ENCODE peak calls at places on chromosomes 6 and 20, in four cellular contexts. L is dorsolateral prefrontal cortex, V is GM12865, F is Peyer's patch. T is an unnamed sample.
A peak's percentile ranks its signal among the peaks of the same experiment; 100 is the strongest.

GRCh38 chr20:56629464-56630085 is 469 bp downstream of the TFAP2C start:
- DNase-seq in L (no peak), F (no peak), V (no peak), T (no peak)

GRCh38 chr20:51374961-51375360 is 167.6 kb downstream of the NFATC2 start:
- DNase-seq in V (no peak), F (no peak), L (no peak), T (no peak)

GRCh38 chr6:109039795-109040194 is 54.9 kb downstream of the SESN1 start:
- DNase-seq in F (no peak), V (no peak), L (no peak), T (no peak)

GRCh38 chr6:147751232-147751631 is 242.7 kb downstream of the SAMD5 start:
- DNase-seq in F (no peak), L (no peak), V (no peak), T (no peak)

GRCh38 chr20:19815553-19815991 is 57.5 kb downstream of the RIN2 start:
- DNase-seq in V (peak; percentile 36), L (no peak), F (peak; percentile 47), T (peak; percentile 98)

GRCh38 chr20:1185781-1186334 is 1.1 kb upstream of the TMEM74B start:
- DNase-seq in V (peak; percentile 57), L (no peak), F (no peak), T (peak; percentile 61)

GRCh38 chr20:4435671-4436070 is 286.0 kb upstream of the PRND start:
- DNase-seq in L (no peak), F (no peak), V (no peak), T (no peak)

GRCh38 chr20:61407561-61407960 is 155.5 kb downstream of the CDH4 start:
- DNase-seq in L (no peak), F (no peak), V (no peak), T (no peak)

DNA sequence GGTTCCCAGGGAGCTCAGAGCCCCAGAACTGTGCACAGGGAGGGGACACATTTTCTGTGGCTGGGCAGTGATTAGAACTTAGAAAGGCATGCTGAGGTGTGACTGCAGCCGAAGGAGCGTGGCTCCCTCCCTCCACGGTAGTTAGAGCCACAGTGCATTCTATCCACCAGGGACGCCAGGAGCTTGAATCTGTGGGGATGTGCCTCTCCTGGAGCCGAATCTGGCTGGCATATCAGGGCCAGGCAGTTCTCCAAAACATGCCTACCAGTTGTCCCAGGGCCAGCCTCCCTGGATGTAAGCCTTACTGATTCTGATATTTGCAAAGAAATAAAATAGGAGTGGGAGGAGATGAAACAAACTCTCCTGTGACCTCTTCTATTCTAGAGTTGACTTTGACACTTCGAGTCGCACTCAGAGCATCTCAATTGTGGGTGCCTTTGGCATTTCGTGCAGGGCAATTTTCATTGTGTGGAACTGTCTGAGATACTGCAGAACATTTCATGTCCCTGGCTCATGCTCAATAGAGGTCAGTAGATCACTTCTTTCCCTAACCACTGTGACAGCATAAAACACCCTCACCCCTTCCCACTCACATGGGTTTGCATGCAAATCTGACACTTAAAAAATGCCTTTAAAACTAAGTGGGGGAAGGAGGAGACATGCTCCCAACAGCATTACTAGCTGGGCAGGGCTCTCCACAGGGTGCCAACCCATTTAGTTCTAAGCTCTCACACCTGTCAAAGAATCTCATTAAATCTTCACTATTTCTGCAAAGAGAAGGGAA is 379.0 kb downstream of the PREX1 start:
- DNase-seq in L (peak; percentile 39), F (no peak), V (no peak), T (no peak)
- TF ChIP-seq CTCF in L (no peak), F (no peak), V (no peak), T (no peak)

GRCh38 chr20:62605996-62606395 is 36.3 kb upstream of the SLCO4A1 start:
- DNase-seq in L (no peak), F (peak; percentile 38), V (no peak), T (no peak)
- H3K4me3 ChIP-seq in L (no peak overlapping the region), F (no peak overlapping the region), V (no peak overlapping the region), T (no peak overlapping the region)

DNA sequence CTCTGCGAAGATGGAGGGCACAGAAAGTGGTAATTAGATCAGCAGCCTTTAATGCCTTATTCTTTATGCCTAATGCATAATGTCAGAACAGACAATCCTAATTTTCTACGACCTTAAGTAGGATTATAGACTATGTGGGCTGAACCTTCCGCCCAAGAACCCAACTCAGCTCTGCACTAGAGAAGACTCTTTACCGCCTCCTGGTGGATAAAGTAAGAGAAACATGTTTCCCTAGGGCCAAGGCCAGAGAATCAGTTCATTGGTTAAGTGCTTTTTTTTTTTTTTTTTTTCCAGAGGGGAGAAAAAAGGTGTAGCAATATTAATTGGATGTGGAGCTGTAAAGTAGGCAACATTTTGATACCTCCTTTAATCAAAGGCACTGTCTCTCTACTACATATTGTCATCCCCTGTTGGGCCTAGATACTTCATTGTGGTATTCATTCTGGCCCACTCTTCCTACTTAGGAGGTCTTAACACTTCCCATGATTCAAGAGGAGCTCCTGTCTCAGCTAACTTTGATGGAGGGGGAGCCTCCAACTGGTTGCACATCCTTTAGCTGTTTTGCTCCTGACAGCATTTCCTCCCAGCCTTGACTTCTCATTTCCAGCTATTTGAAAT is 124.9 kb upstream of the NRN1 start:
- DNase-seq in L (no peak), F (no peak), V (peak; percentile 69), T (peak; percentile 8)
- TF ChIP-seq CTCF in L (no peak), F (peak; percentile 19), V (peak; percentile 71), T (peak; percentile 30)

GRCh38 chr6:129590408-129591022 is 119.5 kb downstream of the ARHGAP18 start:
- DNase-seq in F (no peak), L (no peak), V (no peak), T (peak; percentile 85)

GRCh38 chr6:129583864-129584263 is 126.1 kb downstream of the ARHGAP18 start:
- DNase-seq in V (no peak), L (no peak), F (no peak), T (no peak)

GRCh38 chr6:129592516-129593232 is 117.3 kb downstream of the ARHGAP18 start:
- DNase-seq in L (no peak), V (no peak), F (no peak), T (peak; percentile 69)

GRCh38 chr6:129586815-129587214 is 123.2 kb downstream of the ARHGAP18 start:
- DNase-seq in F (no peak), V (no peak), L (no peak), T (no peak)
- H3K4me3 ChIP-seq in F (no peak overlapping the region), V (no peak overlapping the region), L (no peak overlapping the region), T (no peak overlapping the region)